ENCODE peak calls at places on chromosomes 12 and 14, in four cellular contexts. G, I, P and J are unnamed samples. For H3K4me1, the result is how much of the 10 kb centered on the place peaks cover.

GRCh38 chr12:50314629-50315312 is 31.5 kb upstream of the LIMA1 start:
- DNase-seq in G (no peak), I (no peak), P (no peak), J (peak)

GRCh38 chr14:23114669-23115491 is 4.2 kb downstream of the CEBPE start:
- DNase-seq in G (no peak), I (no peak), P (peak), J (peak)

GRCh38 chr14:96130854-96131253 is 73.8 kb upstream of the BDKRB2 start:
- DNase-seq in G (no peak), I (no peak), P (peak), J (no peak)

GRCh38 chr12:93802698-93803097 is 125.5 kb downstream of the CRADD start:
- DNase-seq in G (no peak), I (no peak), P (no peak), J (no peak)

GRCh38 chr12:121812320-121812871 is 8.6 kb downstream of the SETD1B start:
- DNase-seq in G (no peak), I (peak), P (peak), J (peak)

GRCh38 chr14:52862652-52863338 is 71.4 kb upstream of the GNPNAT1 start:
- DNase-seq in G (no peak), I (no peak), P (no peak), J (peak)

GRCh38 chr14:21428930-21429329 is 27.0 kb downstream of the CHD8 start:
- DNase-seq in G (peak), I (no peak), P (no peak), J (no peak)

GRCh38 chr12:111304642-111305071 is 64.2 kb downstream of the PHETA1 start:
- DNase-seq in G (no peak), I (no peak), P (no peak), J (peak)

GRCh38 chr12:100733817-100734593 is 60.6 kb upstream of the ANO4 start:
- DNase-seq in G (no peak), I (no peak), P (no peak), J (no peak)

GRCh38 chr14:34874386-34875030 is 652 bp downstream of the BAZ1A start:
- DNase-seq in G (peak), I (peak), P (peak), J (peak)

GRCh38 chr14:83172363-83172762 is 1638.7 kb upstream of the SEL1L start:
- DNase-seq in G (no peak), I (no peak), P (no peak), J (no peak)

GRCh38 chr12:120301962-120302815 is at the start of gene SIRT4:
- DNase-seq in G (peak), I (peak), P (peak), J (peak)

GRCh38 chr14:100640481-100641273 is 53.5 kb upstream of the BEGAIN start:
- DNase-seq in G (no peak), I (no peak), P (no peak), J (peak)

GRCh38 chr14:46540986-46541385 is 110.6 kb downstream of the RPL10L start:
- DNase-seq in G (no peak), I (no peak), P (no peak), J (no peak)

GRCh38 chr14:37466003-37466622 is 128.9 kb downstream of the FOXA1 start:
- DNase-seq in G (no peak), I (no peak), P (no peak), J (no peak)

GRCh38 chr14:55438066-55438683 is 2.2 kb downstream of the TBPL2 start:
- DNase-seq in G (peak), I (no peak), P (no peak), J (peak)

GRCh38 chr14:39094515-39094914 is 8.5 kb downstream of the SEC23A start:
- DNase-seq in G (no peak), I (no peak), P (no peak), J (no peak)

GRCh38 chr12:51915951-51916350 is 8.6 kb downstream of the ACVRL1 start:
- DNase-seq in G (no peak), I (no peak), P (no peak), J (no peak)

GRCh38 chr12:44696542-44696941 is 179.6 kb downstream of the NELL2 start:
- DNase-seq in G (no peak), I (no peak), P (no peak), J (no peak)

GRCh38 chr12:40820794-40821484 is 128.7 kb downstream of the CNTN1 start:
- DNase-seq in G (no peak), I (no peak), P (no peak), J (no peak)

DNA sequence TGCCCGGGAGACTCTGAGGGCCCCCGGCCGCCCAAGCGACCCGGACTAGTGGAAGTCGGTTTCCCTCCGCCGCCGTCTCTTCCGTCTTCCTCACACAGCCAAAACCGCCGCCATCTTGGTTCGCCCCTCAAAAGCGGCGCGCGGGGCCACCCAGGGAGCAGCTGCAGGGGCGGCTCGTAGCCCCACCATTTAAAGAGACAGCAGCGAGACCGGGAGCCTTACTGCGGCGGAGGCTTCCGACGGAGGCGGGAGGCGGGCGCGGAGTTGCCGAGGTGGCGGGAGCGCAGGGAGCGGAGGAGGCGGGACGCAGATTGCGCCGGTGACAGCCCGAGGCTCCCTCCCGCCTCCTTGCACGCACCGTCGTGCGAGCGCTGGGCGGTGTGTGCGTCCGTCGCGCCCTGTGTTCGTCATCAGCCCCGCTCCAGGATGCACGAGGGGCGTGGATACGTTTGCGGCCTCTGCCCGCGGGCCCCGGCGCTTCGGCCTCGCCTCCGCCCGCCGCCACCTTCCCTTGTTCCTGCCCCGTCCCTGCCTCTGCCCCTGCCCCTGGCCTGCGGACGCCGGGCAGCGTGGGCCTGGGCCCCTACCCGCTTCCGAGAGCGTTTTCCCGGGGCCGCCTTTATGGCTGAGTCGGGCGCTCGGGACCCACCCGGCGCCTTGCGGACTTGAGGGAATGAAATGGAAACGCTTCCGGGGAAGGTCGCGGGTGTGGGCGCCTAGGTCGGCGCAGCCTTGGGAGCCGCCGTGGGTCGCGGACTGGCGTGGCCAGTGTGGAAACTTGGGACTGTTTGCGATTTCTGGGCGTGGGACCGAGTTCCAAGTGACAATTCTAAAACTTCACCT is at the start of gene PPP4R3A:
- DNase-seq in G (peak), I (peak), P (peak), J (peak)
- H3K4me3 ChIP-seq in G (peak), I (peak), P (peak), J (peak)

GRCh38 chr12:132545955-132546354 is 56.0 kb downstream of the FBRSL1 start:
- DNase-seq in G (no peak), I (no peak), P (no peak), J (no peak)

GRCh38 chr12:132549059-132549458 is 59.1 kb downstream of the FBRSL1 start:
- DNase-seq in G (no peak), I (no peak), P (no peak), J (no peak)

GRCh38 chr12:132546647-132547046 is 56.7 kb downstream of the FBRSL1 start:
- DNase-seq in G (no peak), I (no peak), P (no peak), J (no peak)

GRCh38 chr12:132548430-132549058 is 58.6 kb downstream of the FBRSL1 start:
- DNase-seq in G (no peak), I (no peak), P (no peak), J (no peak)

DNA sequence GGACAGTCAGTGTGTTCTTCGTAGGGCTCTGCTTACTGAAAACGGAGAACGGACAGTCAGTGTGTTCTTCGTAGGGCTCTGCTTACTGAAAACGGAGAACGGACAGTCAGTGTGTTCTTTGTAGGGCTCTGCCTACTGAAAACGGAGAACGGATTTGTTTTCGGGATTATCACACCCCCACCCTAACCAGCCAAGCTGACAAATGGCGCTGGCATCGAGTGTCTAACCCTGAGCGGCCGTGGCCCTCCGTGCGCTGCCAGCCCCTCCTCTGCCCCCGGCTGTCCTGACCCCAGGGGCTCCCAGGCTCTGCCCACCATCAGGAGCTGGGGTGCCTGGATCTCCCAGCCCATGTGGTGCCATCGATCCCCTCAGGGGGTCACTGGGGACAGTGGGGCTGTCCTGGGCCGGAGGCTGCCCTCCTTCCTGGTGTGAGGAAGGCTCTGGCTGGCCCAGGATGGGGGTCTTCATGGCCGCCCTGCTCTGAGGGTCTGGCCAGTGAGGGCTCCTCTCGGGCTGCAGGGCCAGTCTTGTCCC is 57.3 kb downstream of the FBRSL1 start:
- DNase-seq in G (no peak), I (no peak), P (no peak), J (no peak)
- H3K4me1 ChIP-seq in G (under half), I (under half), P (under half), J (under half)

DNA sequence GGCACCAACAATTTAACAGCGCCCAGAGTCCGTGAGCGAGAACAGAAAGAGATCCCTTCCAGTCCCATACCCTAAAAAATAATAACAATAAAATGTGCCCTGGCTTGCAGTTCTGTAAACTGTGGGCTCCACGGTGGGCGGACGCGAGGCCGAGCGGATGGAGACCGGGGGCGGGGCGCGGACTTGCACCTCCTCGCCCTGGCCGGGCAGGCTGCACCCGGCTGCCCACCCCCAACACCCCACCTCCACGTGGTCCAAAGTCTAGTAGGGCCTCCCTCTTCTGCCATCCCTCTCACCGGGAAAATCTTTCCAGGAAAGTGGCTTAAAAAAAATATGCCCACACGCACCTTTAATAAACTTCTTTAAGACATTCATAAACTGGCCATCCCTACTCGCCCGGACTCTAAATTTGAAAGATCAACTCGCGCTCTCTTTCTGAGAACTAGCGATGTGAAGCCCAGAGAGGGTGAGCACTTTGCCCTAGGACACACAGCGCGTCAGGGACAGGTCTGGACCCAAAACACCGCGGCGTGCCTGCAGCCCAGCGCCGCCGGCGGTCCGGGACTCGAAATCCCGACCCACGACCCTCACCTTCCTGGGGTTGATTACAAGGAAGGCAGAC is 1.8 kb upstream of the BCL11B start:
- DNase-seq in G (no peak), I (no peak), P (no peak), J (peak)
- H3K4me3 ChIP-seq in G (peak), I (peak), P (peak), J (peak)

GRCh38 chr12:6336079-6336858 is 5.6 kb downstream of the TNFRSF1A start:
- DNase-seq in G (peak), I (peak), P (peak), J (peak)
- H3K4me1 ChIP-seq in G (half or more), I (under half), P (under half), J (half or more)

GRCh38 chr12:8946733-8947132 is 2.7 kb downstream of the M6PR start:
- DNase-seq in G (no peak), I (no peak), P (no peak), J (no peak)
- H3K4me3 ChIP-seq in G (no peak), I (no peak), P (no peak), J (no peak)

GRCh38 chr12:15632708-15633107 is 156.5 kb downstream of the EPS8 start:
- DNase-seq in G (no peak), I (no peak), P (no peak), J (no peak)

GRCh38 chr12:15627995-15628945 is 160.9 kb downstream of the EPS8 start:
- DNase-seq in G (no peak), I (no peak), P (no peak), J (peak)

GRCh38 chr12:15629108-15629507 is 160.1 kb downstream of the EPS8 start:
- DNase-seq in G (peak), I (peak), P (peak), J (peak)

GRCh38 chr12:15631007-15631715 is 158.0 kb downstream of the EPS8 start:
- DNase-seq in G (no peak), I (no peak), P (no peak), J (no peak)

DNA sequence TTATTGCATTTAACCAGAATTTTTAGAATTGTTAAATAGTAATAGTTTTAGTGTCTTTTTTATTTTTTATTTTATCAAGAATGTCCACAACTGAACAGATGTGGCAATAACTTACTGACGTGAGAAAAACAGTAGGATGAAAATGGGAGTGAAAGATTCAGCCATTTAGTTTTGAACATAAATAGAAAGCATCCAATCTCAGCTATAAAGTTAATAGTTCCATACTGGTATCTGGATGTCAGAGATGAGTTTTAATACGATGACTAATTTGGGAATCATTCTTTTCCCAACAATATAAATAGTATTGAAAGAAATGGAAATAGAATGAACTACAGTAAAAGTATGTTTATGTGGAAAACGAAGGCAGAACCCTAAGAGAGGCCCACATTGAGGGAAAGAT is 159.4 kb downstream of the EPS8 start:
- DNase-seq in G (no peak), I (no peak), P (no peak), J (no peak)
- H3K4me1 ChIP-seq in G (half or more), I (under half), P (under half), J (half or more)

DNA sequence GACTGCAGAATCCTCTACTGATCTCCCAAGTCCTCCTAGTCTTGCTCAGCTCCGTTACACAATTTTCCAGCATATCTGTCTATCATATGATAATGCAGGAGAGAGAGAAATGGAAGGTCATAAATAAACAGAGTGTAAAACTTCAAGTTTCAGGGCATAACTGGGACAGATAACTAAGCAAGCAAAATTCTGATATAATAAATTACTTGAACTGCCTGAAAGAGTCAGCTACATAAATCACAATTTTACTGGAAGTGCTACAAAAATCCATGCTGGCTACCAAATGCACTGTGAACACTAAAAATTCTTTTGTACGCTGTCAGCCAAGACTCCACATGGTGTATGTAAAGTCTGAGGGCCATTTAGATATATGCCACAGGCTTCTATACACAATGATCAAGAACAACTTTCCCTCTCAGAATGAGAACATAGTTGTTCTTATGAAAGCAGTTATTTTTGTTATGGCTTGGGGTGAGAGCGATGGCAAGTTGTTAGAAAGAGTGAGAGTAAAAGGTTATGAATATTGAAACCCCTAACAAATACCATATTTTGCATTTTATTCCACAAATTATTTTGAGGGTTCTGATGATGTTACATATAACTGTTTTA is 41.1 kb downstream of the GRIP1 start:
- DNase-seq in G (no peak), I (no peak), P (no peak), J (no peak)
- H3K4me3 ChIP-seq in G (no peak), I (no peak), P (no peak), J (no peak)

GRCh38 chr12:55820679-55821078 is 2.8 kb downstream of the ORMDL2 start:
- DNase-seq in G (no peak), I (no peak), P (no peak), J (no peak)
- H3K4me1 ChIP-seq in G (under half), I (under half), P (under half), J (under half)

GRCh38 chr14:74793506-74794155 is 30.5 kb downstream of the YLPM1 start:
- DNase-seq in G (no peak), I (no peak), P (no peak), J (no peak)

GRCh38 chr14:74786916-74787315 is 23.8 kb downstream of the YLPM1 start:
- DNase-seq in G (no peak), I (no peak), P (no peak), J (no peak)

GRCh38 chr14:74794947-74795346 is 31.8 kb downstream of the YLPM1 start:
- DNase-seq in G (no peak), I (no peak), P (no peak), J (no peak)

GRCh38 chr14:74792249-74793039 is 29.3 kb downstream of the YLPM1 start:
- DNase-seq in G (no peak), I (no peak), P (no peak), J (no peak)
- H3K4me3 ChIP-seq in G (no peak), I (no peak), P (no peak), J (no peak)